ENCODE peak calls at places on chromosome 7, in ten cellular contexts. J, F, M, L, Q, P, O, N, T and V are unnamed samples. For H3K27me3, the result is how much of the 10 kb centered on the place peaks cover.

GRCh38 chr7:137297551-137298463 is 45.7 kb downstream of the PTN start:
- DNase-seq in J (no peak), F (no peak), M (no peak), L (no peak), Q (no peak), P (no peak), O (no peak), N (no peak), T (no peak), V (no peak)

GRCh38 chr7:111735661-111736323 is 173.5 kb upstream of the IMMP2L start:
- DNase-seq in J (peak), F (peak), M (peak), L (peak), Q (peak), P (peak), O (no peak), N (peak), T (peak), V (no peak)

GRCh38 chr7:98557538-98558031 is 59.5 kb upstream of the NPTX2 start:
- DNase-seq in J (no peak), F (no peak), M (no peak), L (peak), Q (no peak), P (no peak), O (no peak), N (no peak), T (peak), V (no peak)

GRCh38 chr7:137942459-137943115 is 59.3 kb downstream of the CREB3L2 start:
- DNase-seq in J (no peak), F (no peak), M (no peak), L (no peak), Q (peak), P (no peak), O (no peak), N (no peak), T (no peak), V (no peak)

GRCh38 chr7:47451851-47452205 is 130.1 kb downstream of the TNS3 start:
- DNase-seq in J (no peak), F (no peak), M (peak), L (no peak), Q (peak), P (no peak), O (no peak), N (no peak), T (no peak), V (no peak)

GRCh38 chr7:96949766-96950165 is 55.6 kb upstream of the DLX6 start:
- DNase-seq in J (no peak), F (no peak), M (no peak), L (peak), Q (no peak), P (no peak), O (no peak), N (peak), T (peak), V (no peak)

GRCh38 chr7:1670894-1671875 is 1.1 kb downstream of the ELFN1 start:
- DNase-seq in J (peak), F (no peak), M (no peak), L (no peak), Q (no peak), P (no peak), O (no peak), N (no peak), T (peak), V (no peak)

GRCh38 chr7:63899691-63900393 is 98.8 kb upstream of the ZNF722 start:
- DNase-seq in J (peak), F (no peak), M (no peak), L (no peak), Q (no peak), P (peak), O (no peak), N (peak), T (no peak), V (peak)

GRCh38 chr7:34058791-34059550 is 153.6 kb downstream of the BMPER start:
- DNase-seq in J (no peak), F (no peak), M (no peak), L (no peak), Q (no peak), P (no peak), O (no peak), N (peak), T (no peak), V (no peak)

GRCh38 chr7:4700577-4701235 is 18.6 kb downstream of the FOXK1 start:
- DNase-seq in J (no peak), F (no peak), M (peak), L (peak), Q (peak), P (no peak), O (no peak), N (no peak), T (peak), V (no peak)

GRCh38 chr7:56048245-56048644 is 3.0 kb downstream of the PSPH start:
- DNase-seq in J (no peak), F (no peak), M (no peak), L (no peak), Q (no peak), P (no peak), O (no peak), N (no peak), T (no peak), V (no peak)

GRCh38 chr7:155862088-155862487 is 49.8 kb upstream of the SHH start:
- DNase-seq in J (no peak), F (no peak), M (no peak), L (peak), Q (no peak), P (no peak), O (no peak), N (no peak), T (no peak), V (no peak)

GRCh38 chr7:134605978-134606923 is 40.4 kb upstream of the BPGM start:
- DNase-seq in J (peak), F (peak), M (no peak), L (peak), Q (peak), P (peak), O (no peak), N (peak), T (peak), V (no peak)

GRCh38 chr7:140525741-140526140 is 46.4 kb upstream of the MKRN1 start:
- DNase-seq in J (no peak), F (no peak), M (no peak), L (peak), Q (no peak), P (peak), O (peak), N (peak), T (no peak), V (no peak)

GRCh38 chr7:34044734-34045353 is 139.5 kb downstream of the BMPER start:
- DNase-seq in J (no peak), F (no peak), M (no peak), L (no peak), Q (no peak), P (no peak), O (no peak), N (no peak), T (no peak), V (no peak)

GRCh38 chr7:26603631-26604030 is 260.8 kb downstream of the SKAP2 start:
- DNase-seq in J (no peak), F (peak), M (no peak), L (peak), Q (no peak), P (no peak), O (no peak), N (no peak), T (no peak), V (no peak)

GRCh38 chr7:5687936-5688673 is 93.4 kb downstream of the RNF216 start:
- DNase-seq in J (no peak), F (no peak), M (no peak), L (no peak), Q (no peak), P (no peak), O (no peak), N (no peak), T (no peak), V (no peak)

GRCh38 chr7:78218051-78218450 is 419.5 kb downstream of the PHTF2 start:
- DNase-seq in J (no peak), F (no peak), M (no peak), L (peak), Q (peak), P (no peak), O (no peak), N (no peak), T (no peak), V (no peak)

GRCh38 chr7:77917500-77918262 is 119.1 kb downstream of the PHTF2 start:
- DNase-seq in J (no peak), F (no peak), M (no peak), L (no peak), Q (peak), P (no peak), O (no peak), N (no peak), T (no peak), V (no peak)

GRCh38 chr7:139782932-139783331 is 5.1 kb upstream of the HIPK2 start:
- DNase-seq in J (no peak), F (no peak), M (no peak), L (no peak), Q (no peak), P (no peak), O (no peak), N (no peak), T (no peak), V (no peak)

GRCh38 chr7:101927389-101928306 is 110.2 kb downstream of the CUX1 start:
- DNase-seq in J (no peak), F (no peak), M (no peak), L (no peak), Q (no peak), P (no peak), O (no peak), N (no peak), T (no peak), V (no peak)

GRCh38 chr7:38303866-38304265 is 30.4 kb upstream of the TARP start:
- DNase-seq in J (no peak), F (no peak), M (no peak), L (no peak), Q (no peak), P (no peak), O (no peak), N (no peak), T (no peak), V (no peak)

GRCh38 chr7:41698114-41698513 is 4.8 kb downstream of the INHBA start:
- DNase-seq in J (no peak), F (no peak), M (no peak), L (no peak), Q (peak), P (no peak), O (no peak), N (no peak), T (no peak), V (no peak)

GRCh38 chr7:137990251-137990901 is 11.5 kb downstream of the CREB3L2 start:
- DNase-seq in J (no peak), F (no peak), M (peak), L (peak), Q (peak), P (no peak), O (peak), N (no peak), T (no peak), V (no peak)

GRCh38 chr7:110001254-110001938 is 1089.5 kb upstream of the LRRN3 start:
- DNase-seq in J (no peak), F (no peak), M (no peak), L (no peak), Q (no peak), P (no peak), O (no peak), N (no peak), T (peak), V (no peak)

GRCh38 chr7:142407939-142408573 is 150.2 kb upstream of the PRSS58 start:
- DNase-seq in J (no peak), F (no peak), M (no peak), L (no peak), Q (no peak), P (no peak), O (no peak), N (no peak), T (no peak), V (no peak)

GRCh38 chr7:142481548-142481947 is 223.7 kb upstream of the PRSS58 start:
- DNase-seq in J (no peak), F (no peak), M (no peak), L (no peak), Q (peak), P (peak), O (no peak), N (no peak), T (no peak), V (no peak)

GRCh38 chr7:128148676-128149075 is 92.4 kb upstream of the LEP start:
- DNase-seq in J (no peak), F (no peak), M (no peak), L (peak), Q (no peak), P (no peak), O (no peak), N (no peak), T (no peak), V (no peak)

GRCh38 chr7:116672596-116673503 is 854 bp downstream of the MET start:
- DNase-seq in J (peak), F (no peak), M (no peak), L (peak), Q (peak), P (no peak), O (no peak), N (peak), T (peak), V (no peak)

GRCh38 chr7:20562461-20562860 is 53.0 kb upstream of the ABCB5 start:
- DNase-seq in J (no peak), F (no peak), M (no peak), L (peak), Q (no peak), P (no peak), O (no peak), N (no peak), T (no peak), V (no peak)

GRCh38 chr7:101134399-101134980 is 7.6 kb downstream of the SERPINE1 start:
- DNase-seq in J (no peak), F (no peak), M (no peak), L (no peak), Q (no peak), P (no peak), O (no peak), N (no peak), T (peak), V (no peak)

GRCh38 chr7:45033261-45033930 is 33.4 kb downstream of the CCM2 start:
- DNase-seq in J (no peak), F (no peak), M (no peak), L (peak), Q (peak), P (no peak), O (no peak), N (no peak), T (peak), V (no peak)

GRCh38 chr7:128115326-128115820 is 84.1 kb upstream of the LRRC4 start:
- DNase-seq in J (no peak), F (no peak), M (no peak), L (peak), Q (no peak), P (no peak), O (no peak), N (no peak), T (peak), V (no peak)

GRCh38 chr7:31938650-31939049 is 131.6 kb downstream of the PDE1C start:
- DNase-seq in J (no peak), F (no peak), M (no peak), L (peak), Q (peak), P (no peak), O (no peak), N (no peak), T (no peak), V (no peak)

GRCh38 chr7:2010101-2010500 is 222.6 kb downstream of the MAD1L1 start:
- DNase-seq in J (no peak), F (no peak), M (no peak), L (no peak), Q (no peak), P (no peak), O (no peak), N (no peak), T (peak), V (no peak)

GRCh38 chr7:131335639-131336400 is 8.1 kb downstream of the MKLN1 start:
- DNase-seq in J (no peak), F (no peak), M (no peak), L (no peak), Q (no peak), P (no peak), O (no peak), N (no peak), T (no peak), V (no peak)

GRCh38 chr7:132697032-132697431 is 120.8 kb upstream of the PLXNA4 start:
- DNase-seq in J (no peak), F (no peak), M (no peak), L (no peak), Q (no peak), P (no peak), O (no peak), N (no peak), T (no peak), V (no peak)

GRCh38 chr7:29375641-29376562 is 181.3 kb downstream of the CHN2 start:
- DNase-seq in J (no peak), F (peak), M (no peak), L (peak), Q (no peak), P (no peak), O (no peak), N (no peak), T (no peak), V (no peak)

GRCh38 chr7:73442903-73443542 is 9.4 kb downstream of the FZD9 start:
- DNase-seq in J (peak), F (no peak), M (no peak), L (no peak), Q (no peak), P (no peak), O (no peak), N (no peak), T (peak), V (no peak)

GRCh38 chr7:140314571-140315480 is 83.5 kb downstream of the SLC37A3 start:
- DNase-seq in J (no peak), F (no peak), M (no peak), L (peak), Q (peak), P (no peak), O (no peak), N (no peak), T (no peak), V (no peak)

GRCh38 chr7:147861945-147862344 is 728.6 kb upstream of the C7orf33 start:
- DNase-seq in J (no peak), F (no peak), M (no peak), L (no peak), Q (no peak), P (no peak), O (no peak), N (no peak), T (no peak), V (no peak)

GRCh38 chr7:147859486-147859885 is 731.1 kb upstream of the C7orf33 start:
- DNase-seq in J (no peak), F (no peak), M (no peak), L (no peak), Q (no peak), P (no peak), O (no peak), N (no peak), T (no peak), V (no peak)

GRCh38 chr7:147858421-147858820 is 732.1 kb upstream of the C7orf33 start:
- DNase-seq in J (no peak), F (no peak), M (no peak), L (no peak), Q (no peak), P (no peak), O (no peak), N (no peak), T (no peak), V (no peak)

GRCh38 chr7:147861058-147861716 is 729.4 kb upstream of the C7orf33 start:
- DNase-seq in J (no peak), F (no peak), M (no peak), L (no peak), Q (no peak), P (no peak), O (no peak), N (no peak), T (no peak), V (no peak)
- H3K4me3 ChIP-seq in J (no peak), F (no peak), M (no peak), L (no peak), Q (no peak), P (no peak), O (no peak), N (no peak), T (no peak), V (no peak)

GRCh38 chr7:157220916-157221569 is 82.3 kb downstream of the UBE3C start:
- DNase-seq in J (no peak), F (no peak), M (no peak), L (no peak), Q (no peak), P (no peak), O (no peak), N (no peak), T (no peak), V (no peak)

GRCh38 chr7:157219154-157219553 is 80.4 kb downstream of the UBE3C start:
- DNase-seq in J (no peak), F (no peak), M (no peak), L (no peak), Q (no peak), P (no peak), O (no peak), N (no peak), T (no peak), V (no peak)

GRCh38 chr7:157228864-157229422 is 90.2 kb downstream of the UBE3C start:
- DNase-seq in J (no peak), F (no peak), M (no peak), L (peak), Q (peak), P (peak), O (no peak), N (no peak), T (peak), V (no peak)

DNA sequence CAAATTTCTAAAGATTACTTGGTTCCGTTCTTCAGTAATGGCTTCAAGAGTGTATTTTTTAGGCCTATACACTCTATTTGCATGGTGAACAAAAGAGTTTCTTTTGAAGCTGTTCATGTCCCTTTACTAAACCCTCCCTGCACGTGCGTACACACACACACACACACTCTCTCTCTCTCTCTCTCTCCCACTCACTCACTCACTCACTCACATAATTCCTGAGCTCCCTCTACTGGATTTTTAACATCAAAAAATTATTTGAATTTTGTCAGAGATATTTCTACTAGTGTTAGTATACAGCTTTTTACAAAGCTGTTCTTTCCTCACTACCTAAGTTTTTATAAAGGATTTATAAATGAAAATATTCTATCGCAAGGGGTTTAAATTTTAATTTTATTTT is 85.9 kb downstream of the UBE3C start:
- DNase-seq in J (no peak), F (no peak), M (no peak), L (peak), Q (peak), P (no peak), O (no peak), N (no peak), T (no peak), V (no peak)
- TF ChIP-seq CTCF in J (no peak), F (no peak), M (peak), L (peak), Q (peak), P (no peak), O (no peak), N (no peak), T (peak), V (no peak)

GRCh38 chr7:122889116-122889515 is 2.9 kb upstream of the CADPS2 start:
- DNase-seq in J (no peak), F (no peak), M (no peak), L (no peak), Q (no peak), P (no peak), O (no peak), N (no peak), T (no peak), V (no peak)

GRCh38 chr7:122886357-122887081 is at the start of gene CADPS2:
- DNase-seq in J (peak), F (peak), M (peak), L (peak), Q (peak), P (peak), O (no peak), N (peak), T (peak), V (peak)

GRCh38 chr7:122887198-122887597 is 938 bp upstream of the CADPS2 start:
- DNase-seq in J (peak), F (peak), M (no peak), L (peak), Q (peak), P (peak), O (no peak), N (peak), T (peak), V (no peak)

GRCh38 chr7:122885583-122886356 is 490 bp downstream of the CADPS2 start:
- DNase-seq in J (peak), F (no peak), M (no peak), L (peak), Q (no peak), P (peak), O (no peak), N (no peak), T (peak), V (peak)

GRCh38 chr7:122887848-122888247 is 1.6 kb upstream of the CADPS2 start:
- DNase-seq in J (no peak), F (no peak), M (no peak), L (no peak), Q (no peak), P (no peak), O (no peak), N (no peak), T (peak), V (no peak)
- H3K27me3 ChIP-seq in J (under half), F (under half), M (under half), L (under half), Q (under half), P (under half), O (under half), N (under half), T (under half), V (under half)

DNA sequence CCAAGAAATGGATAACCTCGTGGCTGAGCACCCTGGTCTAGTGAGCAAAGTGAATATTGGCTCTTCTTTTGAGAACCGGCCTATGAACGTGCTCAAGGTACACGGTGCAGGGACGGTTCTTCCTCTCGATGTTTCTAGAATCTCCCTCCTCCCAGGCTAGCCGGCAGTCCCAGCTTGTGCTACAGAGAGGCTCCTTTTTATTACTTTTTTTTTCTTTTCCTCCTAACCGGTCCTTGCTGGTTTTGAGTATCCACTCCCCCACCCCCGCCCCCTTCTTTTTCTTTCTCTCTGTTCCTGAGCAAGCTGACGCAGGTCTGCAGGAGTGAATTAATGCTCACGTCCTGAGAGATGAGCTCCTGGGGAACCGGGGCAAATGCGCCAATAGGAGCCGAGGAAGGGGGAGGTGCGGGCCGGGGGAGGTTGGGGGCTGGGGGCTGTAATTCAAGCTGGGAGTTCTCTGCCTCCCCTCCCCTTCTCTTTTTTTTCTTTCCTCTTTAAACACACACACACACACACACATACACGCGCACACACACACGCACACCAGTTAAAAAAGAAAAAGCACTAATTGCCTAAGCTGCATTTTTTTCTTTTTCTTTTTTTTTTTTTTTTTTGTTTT is 6.5 kb downstream of the CPA2 start:
- DNase-seq in J (no peak), F (no peak), M (peak), L (peak), Q (peak), P (no peak), O (no peak), N (no peak), T (peak), V (no peak)
- H3K4me3 ChIP-seq in J (peak), F (no peak), M (no peak), L (peak), Q (no peak), P (no peak), O (no peak), N (peak), T (peak), V (no peak)

GRCh38 chr7:36047254-36047653 is 105.8 kb upstream of the EEPD1 start:
- DNase-seq in J (no peak), F (no peak), M (no peak), L (no peak), Q (no peak), P (no peak), O (no peak), N (no peak), T (no peak), V (no peak)
- TF ChIP-seq CTCF in J (no peak), F (peak), M (peak), L (peak), Q (no peak), P (peak), O (peak), N (no peak), T (peak), V (peak)